ENCODE peak calls at places on chromosomes 7 and 10, in four cellular contexts. W is astrocyte, D is mammary epithelial cell, Y is fibroblast of lung. C is an unnamed sample.

GRCh38 chr10:47283848-47284247 is 16.1 kb upstream of the GDF10 start:
- DNase-seq in D (no peak), W (no peak), Y (no peak), C (no peak)

GRCh38 chr7:102728-103127 is 89.6 kb upstream of the FAM20C start:
- DNase-seq in D (no peak), W (no peak), Y (no peak), C (no peak)

GRCh38 chr10:114544045-114544659 is 113.9 kb downstream of the ABLIM1 start:
- DNase-seq in D (peak), Y (no peak), W (no peak), C (no peak)

GRCh38 chr7:132205515-132205914 is 370.8 kb downstream of the PLXNA4 start:
- DNase-seq in W (no peak), Y (no peak), D (no peak), C (no peak)

GRCh38 chr10:21317902-21318301 is 207.6 kb downstream of the SKIDA1 start:
- DNase-seq in Y (peak), D (peak), W (peak), C (no peak)

GRCh38 chr10:93746844-93747284 is 10.9 kb upstream of the LGI1 start:
- DNase-seq in Y (peak), W (peak), D (peak), C (no peak)

GRCh38 chr10:74634995-74635536 is 191.3 kb upstream of the KAT6B start:
- DNase-seq in D (no peak), W (no peak), Y (no peak), C (no peak)

GRCh38 chr7:79454325-79454960 is 976 bp upstream of the MAGI2 start:
- DNase-seq in W (peak), D (no peak), Y (peak), C (no peak)

GRCh38 chr10:122173766-122174435 is 97.2 kb upstream of the BTBD16 start:
- DNase-seq in W (no peak), Y (no peak), D (no peak), C (no peak)

GRCh38 chr10:4136121-4136520 is 351.1 kb upstream of the KLF6 start:
- DNase-seq in D (peak), Y (peak), W (no peak), C (no peak)
- H3K4me3 ChIP-seq in D (no peak), Y (no peak), W (no peak), C (no peak)

DNA sequence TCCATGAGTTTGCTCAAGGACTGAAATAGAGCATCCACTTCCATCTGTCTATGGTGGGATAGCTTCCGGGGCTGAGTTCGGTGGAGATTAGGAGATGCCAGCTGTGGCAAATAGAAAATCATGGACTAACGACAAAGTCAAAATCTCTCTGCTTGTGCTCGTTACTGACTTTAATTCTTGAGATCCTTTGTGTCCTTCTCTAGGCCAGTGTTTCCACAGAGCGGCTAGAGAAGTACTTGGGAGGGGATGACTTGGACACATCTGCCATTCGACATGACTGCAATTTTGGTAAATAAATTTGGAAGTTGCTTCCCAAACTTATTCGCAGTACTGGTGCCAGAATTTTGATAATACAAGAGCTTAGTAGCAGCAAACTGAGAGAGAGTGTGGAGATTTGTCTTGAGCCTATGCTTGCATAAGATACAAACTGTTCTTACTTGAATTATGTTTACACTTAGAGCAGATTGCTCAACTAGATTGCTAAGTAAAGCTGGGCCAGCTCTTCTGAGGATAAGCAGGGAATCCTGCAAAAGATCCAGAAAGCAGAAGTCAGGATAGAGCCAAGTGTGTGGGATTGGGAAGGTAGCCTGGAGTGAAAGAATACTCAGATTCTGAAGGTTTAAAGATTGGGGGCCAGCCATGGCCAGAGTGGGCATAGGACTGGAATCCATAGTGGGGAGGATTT is 27.6 kb downstream of the ABCC2 start:
- DNase-seq in W (no peak), Y (no peak), D (no peak), C (no peak)
- TF ChIP-seq EZH2 in W (no peak), Y (no peak), D (no peak), C (no peak)

GRCh38 chr10:77532068-77532467 is 105.5 kb downstream of the KCNMA1 start:
- DNase-seq in W (peak), Y (peak), D (peak), C (no peak)
- H3K4me3 ChIP-seq in W (peak), Y (no peak), D (no peak), C (no peak)

GRCh38 chr10:44383749-44384600 is 922 bp downstream of the CXCL12 start:
- DNase-seq in Y (peak), D (peak), W (no peak), C (no peak)
- TF ChIP-seq EZH2 in Y (no peak), D (no peak), W (no peak), C (no peak)

DNA sequence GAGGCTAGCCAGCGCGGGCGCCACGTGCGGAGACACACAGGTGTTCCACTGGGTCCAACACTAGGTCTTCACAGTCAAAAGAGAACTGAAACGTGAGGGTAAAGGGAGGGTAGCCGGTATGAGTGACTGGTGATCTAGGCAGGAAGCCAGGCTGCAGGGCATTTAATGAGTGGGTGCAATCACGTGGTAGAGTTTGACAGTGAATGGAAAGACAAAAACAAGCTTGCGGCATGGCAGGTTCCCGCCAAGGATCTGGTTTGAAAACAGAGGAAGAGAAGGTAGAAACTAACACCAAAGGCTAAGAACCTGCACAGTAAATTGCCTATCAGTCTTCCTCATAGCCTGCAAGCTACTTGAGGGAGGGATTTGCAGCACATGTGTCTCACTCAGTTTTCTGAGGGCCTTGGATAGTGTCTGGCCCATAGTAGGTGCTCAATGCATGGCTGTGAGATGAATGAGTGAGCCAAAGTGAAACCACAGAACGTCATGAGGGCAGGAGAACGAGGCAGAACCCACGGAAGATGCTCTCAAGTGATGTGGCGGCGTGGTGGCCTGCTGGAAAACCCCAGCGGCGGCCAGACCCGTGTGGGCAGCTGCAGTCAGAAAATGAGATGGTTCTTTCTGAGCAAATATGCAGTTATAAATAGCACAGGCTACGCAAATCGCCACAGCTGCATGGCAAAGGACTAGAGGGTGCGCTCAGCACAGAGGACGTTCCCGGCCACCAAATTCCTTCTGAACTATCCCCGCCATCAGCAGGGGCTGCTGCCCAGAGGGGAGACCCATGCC is 183.6 kb upstream of the NFE2L3 start:
- DNase-seq in W (no peak), Y (no peak), D (no peak), C (no peak)
- H3K4me3 ChIP-seq in W (no peak), Y (no peak), D (no peak), C (no peak)

DNA sequence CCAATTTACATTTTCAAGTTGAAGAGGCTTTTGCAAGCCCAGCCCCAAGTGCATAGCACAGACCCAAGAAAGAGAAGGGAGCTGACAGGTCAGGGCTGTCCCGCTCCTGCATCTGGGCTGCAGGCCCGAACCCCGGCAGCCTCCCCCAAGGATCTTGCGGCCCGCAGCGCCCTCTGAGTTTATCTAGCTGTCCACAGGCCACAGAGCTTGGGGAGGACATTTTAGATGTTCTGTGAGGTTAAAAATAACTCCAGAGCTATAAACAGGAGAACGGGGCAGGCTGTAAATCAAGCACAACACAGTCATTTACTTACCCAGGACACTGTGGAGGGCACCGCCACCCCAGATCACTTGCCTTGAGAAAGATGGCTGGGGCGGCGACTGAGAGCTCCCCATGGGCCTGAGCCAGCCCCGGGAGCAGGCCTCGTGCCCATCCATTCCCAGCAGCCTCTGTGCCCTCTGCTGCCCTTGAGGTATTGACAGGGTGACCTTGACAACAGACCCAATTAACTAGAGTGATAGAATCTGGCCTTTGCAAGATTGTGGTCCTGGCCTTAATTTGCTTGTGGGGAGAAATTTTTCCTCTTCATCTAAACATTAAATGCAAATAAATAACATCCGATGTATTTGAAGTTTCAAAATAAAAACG is 563.0 kb downstream of the TCERG1L start:
- DNase-seq in W (no peak), Y (no peak), D (no peak), C (no peak)
- TF ChIP-seq EZH2 in W (no peak), Y (no peak), D (no peak), C (no peak)

DNA sequence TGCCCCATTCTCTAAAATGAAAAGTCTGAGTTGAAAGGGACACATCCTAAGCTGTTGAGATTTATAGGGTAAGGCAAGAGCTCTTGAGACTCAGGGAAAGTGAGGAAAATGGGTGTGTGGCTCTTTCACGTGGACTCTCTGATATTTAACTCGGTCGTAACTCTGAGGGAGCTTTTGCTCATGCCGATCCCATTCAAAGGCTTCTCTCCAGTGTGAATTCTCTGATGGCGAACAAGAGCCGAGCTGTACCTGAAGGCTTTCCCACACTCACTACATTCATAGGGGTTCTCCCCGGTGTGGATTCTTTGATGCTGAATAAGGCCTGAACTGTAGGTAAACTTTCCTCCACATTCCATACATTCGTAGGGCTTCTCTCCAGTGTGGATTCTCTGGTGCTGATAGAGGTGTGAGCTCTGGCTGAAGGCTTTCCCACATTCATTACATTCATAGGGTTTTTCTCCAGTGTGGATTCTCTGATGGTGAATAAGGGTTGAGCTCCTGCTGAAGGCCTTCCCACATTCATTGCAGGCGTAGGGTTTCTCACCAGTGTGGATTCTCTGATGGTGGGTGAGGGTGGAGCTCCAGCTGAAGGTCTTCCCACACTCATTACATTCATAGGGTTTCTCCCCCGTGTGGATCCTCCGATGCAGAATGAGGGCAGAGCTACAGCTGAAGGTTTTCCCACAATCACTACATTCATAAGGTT is 10.4 kb downstream of the ZNF3 start:
- DNase-seq in W (no peak), D (no peak), Y (no peak), C (no peak)
- H3K4me3 ChIP-seq in W (peak), D (no peak), Y (no peak), C (peak)